ENCODE peak calls at places on chromosomes 5 and 9, in four cellular contexts. Z is HepG2, O is K562, L is GM12878. R is an unnamed sample.

GRCh38 chr5:123937230-123937629 is 425.3 kb downstream of the CSNK1G3 start:
- DNase-seq in O (peak; percentile 33), L (peak; percentile 3), Z (peak; percentile 65), R (peak; percentile 46)

GRCh38 chr5:141821430-141821925 is 56.7 kb downstream of the PCDH1 start:
- DNase-seq in Z (no peak), O (peak; percentile 79), L (no peak), R (no peak)

GRCh38 chr5:67166460-67166871 is 30.1 kb downstream of the CD180 start:
- DNase-seq in O (no peak), Z (no peak), L (no peak), R (no peak)

GRCh38 chr9:133443248-133443647 is 16.5 kb upstream of the CACFD1 start:
- DNase-seq in Z (no peak), L (no peak), O (no peak), R (no peak)

GRCh38 chr5:80308526-80308925 is 11.3 kb upstream of the SPZ1 start:
- DNase-seq in Z (no peak), L (no peak), O (no peak), R (no peak)

GRCh38 chr5:54669845-54670635 is 152.5 kb downstream of the SNX18 start:
- DNase-seq in L (no peak), Z (no peak), O (no peak), R (no peak)

GRCh38 chr5:43044181-43044914 is 4.2 kb upstream of the ANXA2R start:
- DNase-seq in O (no peak), L (no peak), Z (no peak), R (no peak)

GRCh38 chr5:74357827-74358226 is 282.7 kb downstream of the ENC1 start:
- DNase-seq in Z (no peak), L (no peak), O (no peak), R (no peak)

GRCh38 chr5:10599828-10600227 is 36.0 kb downstream of the ANKRD33B start:
- DNase-seq in Z (no peak), L (no peak), O (no peak), R (no peak)

GRCh38 chr5:7392401-7393024 is 3.4 kb upstream of the ADCY2 start:
- DNase-seq in O (peak; percentile 22), Z (peak; percentile 6), L (no peak), R (no peak)

GRCh38 chr9:127451681-127452480 is 571 bp downstream of the LRSAM1 start:
- DNase-seq in L (peak; percentile 47), Z (no peak), O (peak; percentile 83), R (peak; percentile 66)

GRCh38 chr5:159937580-159937979 is 21.3 kb downstream of the ADRA1B start:
- DNase-seq in O (no peak), L (no peak), Z (no peak), R (no peak)

GRCh38 chr5:149133795-149134777 is 7.2 kb upstream of the ABLIM3 start:
- DNase-seq in O (peak; percentile 39), L (no peak), Z (no peak), R (no peak)

GRCh38 chr5:92409131-92409530 is 1026.0 kb upstream of the ARRDC3 start:
- DNase-seq in O (no peak), Z (no peak), L (no peak), R (no peak)

GRCh38 chr9:34431661-34432060 is 26.7 kb downstream of the FAM219A start:
- DNase-seq in O (no peak), Z (no peak), L (no peak), R (no peak)

GRCh38 chr5:114101153-114101552 is 260.7 kb upstream of the KCNN2 start:
- DNase-seq in Z (peak; percentile 15), O (peak; percentile 11), L (no peak), R (peak; percentile 24)

GRCh38 chr5:149108651-149109280 is 32.5 kb upstream of the ABLIM3 start:
- DNase-seq in Z (no peak), O (no peak), L (no peak), R (no peak)

GRCh38 chr9:2725126-2725525 is 7.8 kb downstream of the KCNV2 start:
- DNase-seq in Z (no peak), O (no peak), L (no peak), R (no peak)

GRCh38 chr9:113906411-113907110 is 30.5 kb downstream of the ZNF618 start:
- DNase-seq in O (no peak), Z (no peak), L (no peak), R (no peak)

GRCh38 chr5:57277085-57277484 is 103.2 kb downstream of the GPBP1 start:
- DNase-seq in L (no peak), Z (no peak), O (peak; percentile 12), R (no peak)

GRCh38 chr9:13569706-13570423 is 290.4 kb upstream of the MPDZ start:
- DNase-seq in Z (no peak), L (no peak), O (no peak), R (no peak)

GRCh38 chr5:154117930-154118329 is 72.6 kb upstream of the GALNT10 start:
- DNase-seq in O (no peak), L (no peak), Z (no peak), R (no peak)

GRCh38 chr9:99076483-99077171 is 28.3 kb upstream of the TGFBR1 start:
- DNase-seq in L (no peak), O (peak; percentile 86), Z (no peak), R (no peak)

GRCh38 chr5:16061163-16061562 is 118.4 kb downstream of the MARCHF11 start:
- DNase-seq in Z (no peak), L (no peak), O (no peak), R (no peak)

GRCh38 chr9:31467086-31467485 is 917.4 kb upstream of the ACO1 start:
- DNase-seq in O (no peak), L (no peak), Z (no peak), R (no peak)

GRCh38 chr5:107040907-107041306 is 629.8 kb downstream of the EFNA5 start:
- DNase-seq in L (no peak), Z (no peak), O (no peak), R (no peak)

GRCh38 chr9:126701820-126702500 is 88.2 kb downstream of the LMX1B start:
- DNase-seq in Z (no peak), O (no peak), L (no peak), R (no peak)

GRCh38 chr5:124634228-124634819 is 112.1 kb downstream of the ZNF608 start:
- DNase-seq in L (no peak), Z (peak; percentile 79), O (no peak), R (no peak)

GRCh38 chr9:99660191-99660636 is 161.5 kb upstream of the NR4A3 start:
- DNase-seq in L (peak; percentile 78), Z (no peak), O (no peak), R (no peak)

GRCh38 chr5:38258319-38259061 is at the start of gene EGFLAM:
- DNase-seq in O (peak; percentile 29), L (no peak), Z (no peak), R (peak; percentile 66)

GRCh38 chr9:119868694-119869093 is 499.5 kb upstream of the BRINP1 start:
- DNase-seq in L (no peak), O (no peak), Z (no peak), R (no peak)

GRCh38 chr9:101027246-101027645 is 1.3 kb upstream of the PLPPR1 start:
- DNase-seq in Z (no peak), L (no peak), O (no peak), R (no peak)

GRCh38 chr9:124078641-124079040 is 67.1 kb downstream of the LHX2 start:
- DNase-seq in O (no peak), L (no peak), Z (peak; percentile 75), R (no peak)

GRCh38 chr9:20191239-20191840 is 402.5 kb upstream of the SLC24A2 start:
- DNase-seq in Z (no peak), L (no peak), O (no peak), R (no peak)

GRCh38 chr5:91787718-91788117 is 404.6 kb upstream of the ARRDC3 start:
- DNase-seq in Z (no peak), L (no peak), O (no peak), R (no peak)

GRCh38 chr9:12604154-12604825 is 88.9 kb upstream of the TYRP1 start:
- DNase-seq in O (no peak), L (no peak), Z (no peak), R (peak; percentile 3)

GRCh38 chr5:33281507-33281906 is 159.3 kb upstream of the TARS1 start:
- DNase-seq in Z (no peak), L (no peak), O (no peak), R (no peak)

GRCh38 chr5:33273985-33274384 is 166.8 kb upstream of the TARS1 start:
- DNase-seq in L (no peak), Z (no peak), O (no peak), R (no peak)

GRCh38 chr5:33275921-33276705 is 164.7 kb upstream of the TARS1 start:
- DNase-seq in L (no peak), Z (no peak), O (no peak), R (no peak)

GRCh38 chr5:33275391-33275790 is 165.4 kb upstream of the TARS1 start:
- DNase-seq in Z (no peak), O (no peak), L (no peak), R (no peak)

GRCh38 chr5:33277061-33277460 is 163.7 kb upstream of the TARS1 start:
- DNase-seq in L (no peak), Z (no peak), O (no peak), R (no peak)
- TF ChIP-seq FOXK2 in L (no peak), Z (no peak), O (no peak), R (no peak)

GRCh38 chr9:136545966-136546696 is at the start of gene NOTCH1:
- DNase-seq in O (peak; percentile 96), L (peak; percentile 80), Z (peak; percentile 30), R (peak; percentile 89)

GRCh38 chr9:136543830-136544548 is 1.9 kb downstream of the NOTCH1 start:
- DNase-seq in L (no peak), Z (peak; percentile 78), O (no peak), R (no peak)

GRCh38 chr9:136543280-136543679 is 2.6 kb downstream of the NOTCH1 start:
- DNase-seq in Z (no peak), O (no peak), L (no peak), R (no peak)

GRCh38 chr9:136545065-136545965 is 533 bp downstream of the NOTCH1 start:
- DNase-seq in Z (no peak), O (peak; percentile 51), L (no peak), R (no peak)

DNA sequence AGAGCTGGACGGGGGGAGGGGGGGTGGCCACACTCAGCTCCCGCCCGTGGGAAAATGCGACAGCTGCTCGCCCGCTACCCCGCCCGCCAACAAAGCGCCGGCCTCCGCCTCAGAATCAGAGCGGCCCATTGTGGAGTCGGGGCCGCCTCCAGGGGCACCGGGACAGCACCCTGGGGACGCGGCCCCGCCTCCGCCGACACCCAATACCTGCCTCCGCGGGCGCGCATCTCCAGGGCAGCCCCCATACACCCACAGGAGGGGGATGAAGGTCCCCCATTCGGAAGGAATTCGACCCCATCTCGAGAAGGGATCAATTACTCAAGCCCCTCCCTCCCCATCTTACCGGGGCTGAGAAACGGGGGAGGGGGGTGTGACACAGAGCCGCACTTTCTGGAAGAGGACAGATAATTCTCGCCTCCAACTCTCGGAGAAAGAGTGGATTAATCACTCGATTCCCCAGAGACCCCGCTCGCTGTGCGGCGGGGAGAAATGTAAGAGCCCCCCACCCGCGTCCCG is 1.2 kb downstream of the NOTCH1 start:
- DNase-seq in L (no peak), Z (no peak), O (peak; percentile 57), R (no peak)
- TF ChIP-seq FOXK2 in L (no peak), Z (no peak), O (no peak), R (no peak)

DNA sequence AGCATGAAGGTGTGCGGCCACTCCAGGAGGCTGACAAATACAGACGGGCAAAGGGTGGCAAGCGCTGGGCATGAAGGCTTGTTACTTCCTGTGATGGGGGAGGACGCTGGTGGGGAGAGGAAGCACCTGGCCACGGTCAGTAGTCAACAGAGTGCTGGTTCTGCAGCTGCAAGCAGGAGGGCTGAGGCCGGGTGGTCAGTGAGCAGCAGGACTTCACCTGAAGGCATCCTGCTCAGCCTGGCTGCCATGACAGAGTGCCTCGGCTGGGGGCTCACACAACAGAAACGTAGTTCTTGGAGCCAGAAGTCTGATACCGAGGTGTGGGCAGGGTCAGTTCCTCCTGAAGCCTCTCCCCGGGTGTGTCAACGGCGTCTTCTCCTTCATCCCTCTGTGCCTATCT is 118.6 kb upstream of the IRX4 start:
- DNase-seq in O (no peak), L (no peak), Z (no peak), R (no peak)
- TF ChIP-seq FOXK2 in O (no peak), L (no peak), Z (no peak), R (no peak)

GRCh38 chr9:81035601-81036000 is 653.7 kb downstream of the TLE1 start:
- DNase-seq in L (no peak), O (no peak), Z (no peak), R (no peak)
- TF ChIP-seq FOXK2 in L (no peak), O (no peak), Z (no peak), R (no peak)

R was measured in HEK293T.